ENCODE peak calls at places on chromosome 2, in seven cellular contexts. One of them, this sample, is unnamed.

GRCh38 chr2:1766400-1766799 is 22.1 kb upstream of the PXDN start:
- DNase-seq in brain microvascular endothelial cell: no peak
- DNase-seq in ascending aorta: no peak
- DNase-seq in fibroblast of the aortic adventitia: no peak
- DNase-seq in left ventricle myocardium inferior: no peak
- DNase-seq in fibroblast of villous mesenchyme: no peak
- DNase-seq in mucosa of descending colon: no peak
- DNase-seq in this sample: no peak

GRCh38 chr2:29747786-29748470 is 173.5 kb downstream of the ALK start:
- DNase-seq in brain microvascular endothelial cell: peak
- DNase-seq in ascending aorta: no peak
- DNase-seq in fibroblast of the aortic adventitia: peak
- DNase-seq in left ventricle myocardium inferior: no peak
- DNase-seq in fibroblast of villous mesenchyme: peak
- DNase-seq in mucosa of descending colon: no peak
- DNase-seq in this sample: no peak

GRCh38 chr2:202194418-202194817 is 44.0 kb downstream of the SUMO1 start:
- DNase-seq in brain microvascular endothelial cell: no peak
- DNase-seq in ascending aorta: no peak
- DNase-seq in fibroblast of the aortic adventitia: no peak
- DNase-seq in left ventricle myocardium inferior: no peak
- DNase-seq in fibroblast of villous mesenchyme: peak
- DNase-seq in mucosa of descending colon: no peak
- DNase-seq in this sample: no peak

GRCh38 chr2:138414014-138414413 is 87.6 kb upstream of the SPOPL start:
- DNase-seq in brain microvascular endothelial cell: no peak
- DNase-seq in ascending aorta: no peak
- DNase-seq in fibroblast of the aortic adventitia: no peak
- DNase-seq in left ventricle myocardium inferior: no peak
- DNase-seq in fibroblast of villous mesenchyme: no peak
- DNase-seq in mucosa of descending colon: no peak
- DNase-seq in this sample: no peak

GRCh38 chr2:3847397-3848052 is 144.2 kb downstream of the DCDC2C start:
- DNase-seq in brain microvascular endothelial cell: no peak
- DNase-seq in ascending aorta: no peak
- DNase-seq in fibroblast of the aortic adventitia: no peak
- DNase-seq in left ventricle myocardium inferior: no peak
- DNase-seq in fibroblast of villous mesenchyme: no peak
- DNase-seq in mucosa of descending colon: no peak
- DNase-seq in this sample: no peak

GRCh38 chr2:202104286-202104870 is 31.3 kb downstream of the KIAA2012 start:
- DNase-seq in brain microvascular endothelial cell: peak
- DNase-seq in ascending aorta: no peak
- DNase-seq in fibroblast of the aortic adventitia: peak
- DNase-seq in left ventricle myocardium inferior: no peak
- DNase-seq in fibroblast of villous mesenchyme: peak
- DNase-seq in mucosa of descending colon: peak
- DNase-seq in this sample: peak

GRCh38 chr2:32357545-32358482 is 991 bp downstream of the BIRC6 start:
- DNase-seq in brain microvascular endothelial cell: peak
- DNase-seq in ascending aorta: no peak
- DNase-seq in fibroblast of the aortic adventitia: peak
- DNase-seq in left ventricle myocardium inferior: peak
- DNase-seq in fibroblast of villous mesenchyme: peak
- DNase-seq in mucosa of descending colon: peak
- DNase-seq in this sample: peak

GRCh38 chr2:159613515-159614336 is 2.6 kb downstream of the BAZ2B start:
- DNase-seq in brain microvascular endothelial cell: no peak
- DNase-seq in ascending aorta: no peak
- DNase-seq in fibroblast of the aortic adventitia: peak
- DNase-seq in left ventricle myocardium inferior: no peak
- DNase-seq in fibroblast of villous mesenchyme: peak
- DNase-seq in mucosa of descending colon: no peak
- DNase-seq in this sample: peak

GRCh38 chr2:201621293-201621999 is 21.9 kb downstream of the TMEM237 start:
- DNase-seq in brain microvascular endothelial cell: peak
- DNase-seq in ascending aorta: no peak
- DNase-seq in fibroblast of the aortic adventitia: no peak
- DNase-seq in left ventricle myocardium inferior: no peak
- DNase-seq in fibroblast of villous mesenchyme: no peak
- DNase-seq in mucosa of descending colon: no peak
- DNase-seq in this sample: no peak

GRCh38 chr2:60366178-60366577 is 187.3 kb downstream of the BCL11A start:
- DNase-seq in brain microvascular endothelial cell: no peak
- DNase-seq in ascending aorta: no peak
- DNase-seq in fibroblast of the aortic adventitia: no peak
- DNase-seq in left ventricle myocardium inferior: no peak
- DNase-seq in fibroblast of villous mesenchyme: no peak
- DNase-seq in mucosa of descending colon: no peak
- DNase-seq in this sample: peak

GRCh38 chr2:102592601-102593000 is 26.8 kb upstream of the SLC9A2 start:
- DNase-seq in brain microvascular endothelial cell: peak
- DNase-seq in ascending aorta: no peak
- DNase-seq in fibroblast of the aortic adventitia: peak
- DNase-seq in left ventricle myocardium inferior: no peak
- DNase-seq in fibroblast of villous mesenchyme: peak
- DNase-seq in mucosa of descending colon: peak
- DNase-seq in this sample: peak

GRCh38 chr2:43636616-43637015 is 444 bp upstream of the PLEKHH2 start:
- DNase-seq in brain microvascular endothelial cell: no peak
- DNase-seq in ascending aorta: no peak
- DNase-seq in fibroblast of the aortic adventitia: no peak
- DNase-seq in left ventricle myocardium inferior: no peak
- DNase-seq in fibroblast of villous mesenchyme: no peak
- DNase-seq in mucosa of descending colon: no peak
- DNase-seq in this sample: no peak

GRCh38 chr2:218010116-218010837 is 7.5 kb upstream of the TNS1 start:
- DNase-seq in brain microvascular endothelial cell: no peak
- DNase-seq in ascending aorta: no peak
- DNase-seq in fibroblast of the aortic adventitia: no peak
- DNase-seq in left ventricle myocardium inferior: peak
- DNase-seq in fibroblast of villous mesenchyme: peak
- DNase-seq in mucosa of descending colon: peak
- DNase-seq in this sample: no peak

GRCh38 chr2:62185828-62186483 is 10.0 kb upstream of the B3GNT2 start:
- DNase-seq in brain microvascular endothelial cell: no peak
- DNase-seq in ascending aorta: no peak
- DNase-seq in fibroblast of the aortic adventitia: no peak
- DNase-seq in left ventricle myocardium inferior: no peak
- DNase-seq in fibroblast of villous mesenchyme: no peak
- DNase-seq in mucosa of descending colon: no peak
- DNase-seq in this sample: no peak

GRCh38 chr2:109397883-109398282 is 215.9 kb downstream of the SEPTIN10 start:
- DNase-seq in brain microvascular endothelial cell: no peak
- DNase-seq in ascending aorta: no peak
- DNase-seq in fibroblast of the aortic adventitia: no peak
- DNase-seq in left ventricle myocardium inferior: no peak
- DNase-seq in fibroblast of villous mesenchyme: no peak
- DNase-seq in mucosa of descending colon: no peak
- DNase-seq in this sample: no peak

GRCh38 chr2:109399061-109399460 is 214.7 kb downstream of the SEPTIN10 start:
- DNase-seq in brain microvascular endothelial cell: no peak
- DNase-seq in ascending aorta: no peak
- DNase-seq in fibroblast of the aortic adventitia: peak
- DNase-seq in left ventricle myocardium inferior: no peak
- DNase-seq in fibroblast of villous mesenchyme: no peak
- DNase-seq in mucosa of descending colon: no peak
- DNase-seq in this sample: no peak

GRCh38 chr2:109395487-109396337 is 218.1 kb downstream of the SEPTIN10 start:
- DNase-seq in brain microvascular endothelial cell: no peak
- DNase-seq in ascending aorta: no peak
- DNase-seq in fibroblast of the aortic adventitia: no peak
- DNase-seq in left ventricle myocardium inferior: no peak
- DNase-seq in fibroblast of villous mesenchyme: no peak
- DNase-seq in mucosa of descending colon: peak
- DNase-seq in this sample: no peak

GRCh38 chr2:109398616-109399015 is 215.2 kb downstream of the SEPTIN10 start:
- DNase-seq in brain microvascular endothelial cell: no peak
- DNase-seq in ascending aorta: no peak
- DNase-seq in fibroblast of the aortic adventitia: no peak
- DNase-seq in left ventricle myocardium inferior: no peak
- DNase-seq in fibroblast of villous mesenchyme: no peak
- DNase-seq in mucosa of descending colon: no peak
- DNase-seq in this sample: no peak

GRCh38 chr2:109396338-109397180 is 217.2 kb downstream of the SEPTIN10 start:
- DNase-seq in brain microvascular endothelial cell: no peak
- DNase-seq in ascending aorta: no peak
- DNase-seq in fibroblast of the aortic adventitia: peak
- DNase-seq in left ventricle myocardium inferior: no peak
- DNase-seq in fibroblast of villous mesenchyme: no peak
- DNase-seq in mucosa of descending colon: no peak
- DNase-seq in this sample: peak
- TF ChIP-seq CTCF in brain microvascular endothelial cell: no peak
- TF ChIP-seq CTCF in ascending aorta: no peak
- TF ChIP-seq CTCF in fibroblast of the aortic adventitia: peak
- TF ChIP-seq CTCF in left ventricle myocardium inferior: no peak
- TF ChIP-seq CTCF in fibroblast of villous mesenchyme: no peak
- TF ChIP-seq CTCF in mucosa of descending colon: no peak
- TF ChIP-seq CTCF in this sample: no peak

GRCh38 chr2:173150087-173150486 is 74.4 kb downstream of the MAP3K20 start:
- DNase-seq in brain microvascular endothelial cell: peak
- DNase-seq in ascending aorta: no peak
- DNase-seq in fibroblast of the aortic adventitia: peak
- DNase-seq in left ventricle myocardium inferior: no peak
- DNase-seq in fibroblast of villous mesenchyme: peak
- DNase-seq in mucosa of descending colon: no peak
- DNase-seq in this sample: no peak

GRCh38 chr2:173153486-173153885 is 77.8 kb downstream of the MAP3K20 start:
- DNase-seq in brain microvascular endothelial cell: no peak
- DNase-seq in ascending aorta: no peak
- DNase-seq in fibroblast of the aortic adventitia: no peak
- DNase-seq in left ventricle myocardium inferior: no peak
- DNase-seq in fibroblast of villous mesenchyme: no peak
- DNase-seq in mucosa of descending colon: no peak
- DNase-seq in this sample: no peak

GRCh38 chr2:173149491-173149890 is 73.8 kb downstream of the MAP3K20 start:
- DNase-seq in brain microvascular endothelial cell: no peak
- DNase-seq in ascending aorta: no peak
- DNase-seq in fibroblast of the aortic adventitia: no peak
- DNase-seq in left ventricle myocardium inferior: no peak
- DNase-seq in fibroblast of villous mesenchyme: no peak
- DNase-seq in mucosa of descending colon: no peak
- DNase-seq in this sample: no peak

GRCh38 chr2:173150963-173151362 is 75.3 kb downstream of the MAP3K20 start:
- DNase-seq in brain microvascular endothelial cell: no peak
- DNase-seq in ascending aorta: no peak
- DNase-seq in fibroblast of the aortic adventitia: no peak
- DNase-seq in left ventricle myocardium inferior: no peak
- DNase-seq in fibroblast of villous mesenchyme: no peak
- DNase-seq in mucosa of descending colon: no peak
- DNase-seq in this sample: no peak

DNA sequence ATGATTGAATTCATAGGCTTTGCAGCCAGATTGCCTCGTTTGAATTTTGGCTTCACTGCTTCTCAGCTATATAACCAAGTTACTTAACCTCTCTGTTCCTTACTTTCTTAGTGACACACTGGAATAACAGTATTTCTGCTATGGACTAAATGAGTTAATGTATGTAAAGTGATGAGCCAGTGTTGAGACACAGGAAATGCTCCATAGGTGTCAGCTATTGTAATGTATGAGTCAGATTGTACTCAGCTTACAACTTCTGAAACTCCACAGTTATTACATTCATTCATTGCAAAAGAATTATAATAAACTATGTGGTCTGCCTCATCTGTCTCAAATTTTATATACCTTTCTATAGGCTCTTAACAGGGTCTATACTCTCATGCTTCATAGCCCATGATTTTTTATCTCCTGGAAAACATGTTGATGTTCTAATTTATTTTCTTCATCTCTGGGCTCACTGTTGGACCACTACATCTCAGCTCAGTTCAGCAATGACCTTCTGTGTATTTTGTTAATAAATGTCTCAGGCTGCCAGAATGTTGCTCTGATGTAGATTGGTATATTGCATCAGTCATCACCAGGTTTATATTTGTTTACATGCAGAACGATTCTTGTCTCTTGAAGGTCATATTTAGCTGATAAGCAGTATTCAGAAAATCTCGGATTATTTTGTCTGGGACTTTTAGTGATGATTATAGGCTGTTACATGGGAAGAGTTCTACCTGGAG is 76.2 kb downstream of the MAP3K20 start:
- DNase-seq in brain microvascular endothelial cell: peak
- DNase-seq in ascending aorta: no peak
- DNase-seq in fibroblast of the aortic adventitia: peak
- DNase-seq in left ventricle myocardium inferior: no peak
- DNase-seq in fibroblast of villous mesenchyme: peak
- DNase-seq in mucosa of descending colon: no peak
- DNase-seq in this sample: peak
- H3K4me3 ChIP-seq in brain microvascular endothelial cell: no peak
- H3K4me3 ChIP-seq in ascending aorta: no peak
- H3K4me3 ChIP-seq in fibroblast of the aortic adventitia: no peak
- H3K4me3 ChIP-seq in left ventricle myocardium inferior: no peak
- H3K4me3 ChIP-seq in fibroblast of villous mesenchyme: no peak
- H3K4me3 ChIP-seq in mucosa of descending colon: no peak
- H3K4me3 ChIP-seq in this sample: no peak

GRCh38 chr2:40244251-40245010 is 207.5 kb downstream of the SLC8A1 start:
- DNase-seq in brain microvascular endothelial cell: peak
- DNase-seq in ascending aorta: no peak
- DNase-seq in fibroblast of the aortic adventitia: peak
- DNase-seq in left ventricle myocardium inferior: peak
- DNase-seq in fibroblast of villous mesenchyme: peak
- DNase-seq in mucosa of descending colon: peak
- DNase-seq in this sample: peak
- TF ChIP-seq CTCF in brain microvascular endothelial cell: peak
- TF ChIP-seq CTCF in ascending aorta: peak
- TF ChIP-seq CTCF in fibroblast of the aortic adventitia: peak
- TF ChIP-seq CTCF in left ventricle myocardium inferior: peak
- TF ChIP-seq CTCF in fibroblast of villous mesenchyme: peak
- TF ChIP-seq CTCF in mucosa of descending colon: no peak
- TF ChIP-seq CTCF in this sample: peak

DNA sequence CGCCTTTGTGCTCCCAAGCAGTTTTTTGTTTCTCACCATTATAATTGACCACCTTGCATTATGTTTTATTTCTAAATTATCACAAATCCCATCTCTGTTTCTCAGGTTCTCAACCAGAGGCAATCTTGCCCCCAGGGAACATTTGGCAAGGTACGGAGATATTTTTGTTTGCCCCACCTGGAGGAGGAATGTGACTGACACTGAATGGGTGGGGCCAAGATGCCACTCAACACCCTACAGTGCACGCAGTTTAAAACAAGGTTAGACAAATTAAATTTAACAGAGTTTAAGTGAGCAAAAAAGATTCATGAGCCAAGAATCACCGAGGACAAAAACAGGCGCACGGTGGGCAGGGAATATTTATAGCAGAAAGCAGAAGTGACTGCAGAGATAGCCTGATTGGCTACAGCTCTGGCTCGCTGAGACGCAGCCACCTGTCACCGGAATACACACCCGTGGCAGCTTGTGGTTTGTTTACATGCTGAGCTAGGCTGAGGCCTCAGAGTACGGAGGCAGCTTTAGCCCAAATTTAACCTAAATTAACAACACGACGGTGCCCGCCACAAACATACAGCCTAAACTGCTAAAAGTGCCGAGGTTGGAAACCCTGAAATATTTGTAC is 150.0 kb upstream of the ALKAL2 start:
- DNase-seq in brain microvascular endothelial cell: no peak
- DNase-seq in ascending aorta: no peak
- DNase-seq in fibroblast of the aortic adventitia: no peak
- DNase-seq in left ventricle myocardium inferior: no peak
- DNase-seq in fibroblast of villous mesenchyme: no peak
- DNase-seq in mucosa of descending colon: peak
- DNase-seq in this sample: peak
- H3K4me3 ChIP-seq in brain microvascular endothelial cell: no peak
- H3K4me3 ChIP-seq in ascending aorta: no peak
- H3K4me3 ChIP-seq in fibroblast of the aortic adventitia: no peak
- H3K4me3 ChIP-seq in left ventricle myocardium inferior: no peak
- H3K4me3 ChIP-seq in fibroblast of villous mesenchyme: no peak
- H3K4me3 ChIP-seq in mucosa of descending colon: no peak
- H3K4me3 ChIP-seq in this sample: no peak